ENCODE peak calls at places on chromosome 18, in nine cellular contexts. D is A549, J is tibial nerve, C is stomach, U is ovary, M is sigmoid colon, G is SK-N-SH, Q is K562, F is upper lobe of left lung. X is an unnamed sample.

GRCh38 chr18:37322497-37323035 is 243.0 kb downstream of the CELF4 start:
- DNase-seq in D (peak; percentile 17), J (no peak), C (peak; percentile 42), U (peak; percentile 37), M (no peak), G (peak; percentile 82), Q (peak; percentile 71), F (no peak), X (peak; percentile 17)

GRCh38 chr18:79603321-79604204 is 76.0 kb upstream of the CTDP1 start:
- DNase-seq in D (no peak), J (peak; percentile 5), C (no peak), U (peak; percentile 15), M (peak; percentile 57), G (no peak), Q (no peak), F (peak; percentile 73), X (peak; percentile 4)

GRCh38 chr18:79855147-79855910 is 57.6 kb downstream of the KCNG2 start:
- DNase-seq in D (no peak), J (no peak), C (no peak), U (no peak), M (no peak), G (no peak), Q (no peak), F (no peak), X (no peak)

GRCh38 chr18:44467718-44468117 is 213.0 kb upstream of the SETBP1 start:
- DNase-seq in D (no peak), J (no peak), C (no peak), U (no peak), M (no peak), G (no peak), Q (no peak), F (no peak), X (no peak)

GRCh38 chr18:9973461-9973860 is 59.6 kb downstream of the VAPA start:
- DNase-seq in D (no peak), J (no peak), C (no peak), U (no peak), M (no peak), G (no peak), Q (no peak), F (no peak), X (no peak)

GRCh38 chr18:906416-907170 is 1.9 kb downstream of the ADCYAP1 start:
- DNase-seq in D (no peak), J (no peak), C (no peak), U (no peak), M (no peak), G (peak; percentile 23), Q (no peak), F (peak; percentile 50), X (no peak)

GRCh38 chr18:13412901-13413300 is 194.3 kb downstream of the LDLRAD4 start:
- DNase-seq in D (no peak), J (no peak), C (no peak), U (no peak), M (no peak), G (no peak), Q (no peak), F (no peak), X (no peak)

GRCh38 chr18:69648486-69648885 is 247.8 kb downstream of the DOK6 start:
- DNase-seq in D (no peak), J (no peak), C (no peak), U (no peak), M (no peak), G (no peak), Q (no peak), F (no peak), X (no peak)

GRCh38 chr18:1006309-1006708 is 101.6 kb downstream of the ADCYAP1 start:
- DNase-seq in D (no peak), J (no peak), C (no peak), U (no peak), M (no peak), G (no peak), Q (no peak), F (no peak), X (no peak)

GRCh38 chr18:44709297-44710117 is 28.8 kb downstream of the SETBP1 start:
- DNase-seq in D (no peak), J (no peak), C (no peak), U (no peak), M (no peak), G (no peak), Q (no peak), F (no peak), X (no peak)

GRCh38 chr18:77607087-77607486 is 357.4 kb downstream of the GALR1 start:
- DNase-seq in D (no peak), J (no peak), C (no peak), U (no peak), M (no peak), G (no peak), Q (no peak), F (peak; percentile 72), X (no peak)

GRCh38 chr18:22033085-22033484 is 136.3 kb upstream of the GATA6 start:
- DNase-seq in D (no peak), J (no peak), C (no peak), U (no peak), M (no peak), G (no peak), Q (no peak), F (no peak), X (no peak)

DNA sequence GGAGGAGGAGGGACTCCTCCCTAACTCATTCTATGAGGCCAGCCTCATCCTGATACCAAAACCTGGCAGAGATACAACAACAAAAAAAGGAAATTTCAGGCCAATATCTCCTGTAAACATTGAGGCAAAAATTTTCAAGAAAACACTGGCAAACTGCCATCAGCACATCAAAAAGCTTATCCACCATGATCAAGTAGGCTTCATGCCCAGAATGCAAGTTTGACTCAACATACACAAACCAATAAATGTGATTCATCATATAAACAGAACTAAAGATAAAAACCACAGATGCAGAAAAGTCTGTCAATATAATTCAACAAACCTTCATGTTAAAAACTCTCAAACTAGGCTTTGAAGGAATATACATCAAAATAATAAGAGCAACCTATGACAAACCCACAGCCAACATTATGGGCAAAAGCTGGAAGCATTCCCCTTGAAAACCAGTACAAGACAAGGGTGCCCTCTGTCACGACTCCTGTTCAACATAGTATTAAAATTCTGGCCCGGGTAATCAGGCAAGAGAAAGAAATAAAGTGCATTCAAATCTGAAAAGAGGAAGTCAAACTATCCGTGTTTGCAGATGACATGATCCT is 1014.3 kb downstream of the CBLN2 start:
- DNase-seq in D (no peak), J (no peak), C (no peak), U (no peak), M (no peak), G (no peak), Q (no peak), F (no peak), X (no peak)
- TF ChIP-seq EP300 in D (no peak), J (no peak), C (no peak), U (no peak), M (no peak), G (peak; percentile 50), Q (no peak), F (no peak), X (no peak)

GRCh38 chr18:23875966-23876365 is 138.6 kb upstream of the TTC39C start:
- DNase-seq in D (no peak), J (no peak), C (no peak), U (no peak), M (no peak), G (no peak), Q (no peak), F (no peak), X (no peak)

GRCh38 chr18:23876496-23876895 is 138.1 kb upstream of the TTC39C start:
- DNase-seq in D (no peak), J (no peak), C (no peak), U (no peak), M (no peak), G (no peak), Q (no peak), F (no peak), X (no peak)

GRCh38 chr18:23878336-23878900 is 136.1 kb upstream of the TTC39C start:
- DNase-seq in D (no peak), J (no peak), C (no peak), U (no peak), M (no peak), G (no peak), Q (no peak), F (no peak), X (no peak)

GRCh38 chr18:23876921-23877320 is 137.6 kb upstream of the TTC39C start:
- DNase-seq in D (no peak), J (no peak), C (no peak), U (no peak), M (no peak), G (no peak), Q (no peak), F (no peak), X (no peak)

GRCh38 chr18:23877371-23877770 is 137.2 kb upstream of the TTC39C start:
- DNase-seq in D (no peak), J (no peak), C (no peak), U (no peak), M (no peak), G (no peak), Q (no peak), F (no peak), X (no peak)
- TF ChIP-seq EP300 in D (no peak), J (no peak), C (no peak), U (no peak), M (no peak), G (no peak), Q (no peak), F (no peak), X (no peak)

DNA sequence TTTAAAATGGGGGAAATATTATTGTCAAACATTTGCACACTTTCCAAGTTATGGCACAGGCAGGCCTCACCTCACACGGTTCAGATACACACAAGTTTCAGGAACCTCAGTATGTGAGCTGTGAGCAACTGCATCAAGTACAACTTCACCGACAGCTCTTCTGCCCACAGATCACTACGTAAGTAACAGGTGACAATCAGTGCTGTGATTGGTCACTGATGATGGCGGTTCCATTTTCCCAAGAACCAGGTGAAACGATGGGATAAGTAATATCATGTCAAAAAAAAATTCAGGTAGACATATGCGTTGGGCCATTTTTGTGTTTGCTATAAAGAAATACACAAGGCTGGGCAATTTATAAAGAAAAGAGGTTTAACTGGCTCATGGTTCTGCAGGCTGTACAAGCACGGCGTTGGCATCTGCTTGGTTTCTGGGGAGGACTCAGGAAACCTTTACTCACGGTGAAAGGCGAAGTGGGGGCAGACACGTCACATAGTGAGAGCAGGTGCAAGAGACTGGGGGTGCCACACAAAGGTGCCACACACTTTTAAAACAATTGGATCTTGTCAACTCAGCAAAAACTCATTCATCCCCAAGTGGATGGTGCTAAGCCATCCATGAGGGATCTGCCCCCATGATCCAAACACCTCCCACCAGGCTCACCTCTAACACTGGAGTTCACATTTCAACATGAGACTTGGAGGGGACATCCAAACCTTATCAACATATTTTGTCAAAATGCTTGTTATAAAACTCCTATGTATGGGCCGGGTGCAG is 57.9 kb downstream of the LPIN2 start:
- DNase-seq in D (no peak), J (no peak), C (no peak), U (no peak), M (no peak), G (no peak), Q (no peak), F (no peak), X (no peak)
- TF ChIP-seq EP300 in D (no peak), J (no peak), C (no peak), U (no peak), M (no peak), G (no peak), Q (no peak), F (no peak), X (no peak)

DNA sequence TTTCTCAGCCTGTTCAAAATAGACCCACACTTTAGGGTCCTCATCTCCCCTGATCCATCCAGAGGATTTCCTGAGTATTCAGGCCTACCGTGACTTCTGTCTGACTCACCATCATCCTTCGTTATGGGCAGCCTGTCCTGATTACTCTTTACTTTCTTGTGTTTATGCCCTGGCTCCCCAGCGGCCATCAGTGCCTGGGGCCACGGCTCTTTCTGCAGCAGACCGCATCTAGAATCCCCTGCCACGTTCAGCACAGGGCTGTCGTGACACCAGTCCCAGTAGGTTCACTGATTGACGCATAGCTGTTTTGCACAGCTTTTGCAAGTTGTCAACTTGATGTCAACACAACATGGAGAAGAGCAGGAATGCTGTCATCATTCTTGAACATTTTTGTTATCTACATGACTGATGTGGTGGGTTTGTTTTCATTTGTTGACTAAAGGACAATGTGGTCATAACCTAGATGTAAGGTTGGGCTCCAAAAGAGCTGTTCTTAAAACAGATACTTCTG is 225.6 kb downstream of the HAUS1 start:
- DNase-seq in D (no peak), J (no peak), C (no peak), U (no peak), M (no peak), G (no peak), Q (no peak), F (no peak), X (no peak)
- TF ChIP-seq EP300 in D (no peak), J (no peak), C (no peak), U (no peak), M (no peak), G (no peak), Q (no peak), F (no peak), X (no peak)